ENCODE peak calls at places on chromosomes 3 and 15, in five cellular contexts. G is C1 segment of cervical spinal cord, V is T-helper 1 cell, N is T follicular helper cell, T is NCI-H446 treated with DMSO at 0.1 percent for 48 hours. K is an unnamed sample.

GRCh38 chr3:3209714-3210113 is 30.2 kb upstream of the CRBN start:
- DNase-seq in G (no peak), V (no peak), N (no peak), T (no peak), K (no peak)

GRCh38 chr3:13012228-13012691 is 61.0 kb downstream of the IQSEC1 start:
- DNase-seq in G (no peak), V (no peak), N (no peak), T (no peak), K (no peak)

GRCh38 chr3:22175899-22176298 is 424.9 kb upstream of the ZNF385D start:
- DNase-seq in G (no peak), V (no peak), N (no peak), T (peak), K (no peak)

GRCh38 chr15:42447599-42447998 is 43.3 kb downstream of the ZNF106 start:
- DNase-seq in G (no peak), V (no peak), N (no peak), T (no peak), K (no peak)

GRCh38 chr3:18080198-18080689 is 337.8 kb upstream of the TBC1D5 start:
- DNase-seq in G (no peak), V (no peak), N (no peak), T (no peak), K (no peak)

GRCh38 chr3:149378420-149379388 is 1.3 kb upstream of the TM4SF1 start:
- DNase-seq in G (no peak), V (no peak), N (no peak), T (no peak), K (no peak)

GRCh38 chr3:169627789-169628188 is 35.7 kb downstream of the MECOM start:
- DNase-seq in G (no peak), V (no peak), N (no peak), T (no peak), K (no peak)

GRCh38 chr3:143970773-143971366 is 753 bp upstream of the DIPK2A start:
- DNase-seq in G (no peak), V (peak), N (peak), T (peak), K (peak)

GRCh38 chr3:142209655-142210054 is 15.7 kb downstream of the GK5 start:
- DNase-seq in G (no peak), V (no peak), N (no peak), T (peak), K (no peak)

GRCh38 chr15:81106560-81106959 is 27.5 kb upstream of the CFAP161 start:
- DNase-seq in G (no peak), V (peak), N (no peak), T (peak), K (peak)

K was measured in substantia nigra.